ENCODE peak calls at places on chromosomes 13 and 19, in four cellular contexts. One of them, this sample, is unnamed.

GRCh38 chr13:46405457-46405856 is 18.4 kb upstream of the RUBCNL start:
- DNase-seq in NCI-H1092 treated with DMSO at 0.1 percent for 48 hours: no peak
- DNase-seq in stimulated activated CD4-positive, alpha-beta T cell treated with anti-CD3 and anti-CD28 coated beads, Interleukin-4, amount 100 ng/mL, for 24 hours: no peak
- DNase-seq in NCI-H1694: no peak
- DNase-seq in this sample: peak

GRCh38 chr13:26628706-26629105 is 71.2 kb downstream of the WASF3 start:
- DNase-seq in NCI-H1092 treated with DMSO at 0.1 percent for 48 hours: no peak
- DNase-seq in stimulated activated CD4-positive, alpha-beta T cell treated with anti-CD3 and anti-CD28 coated beads, Interleukin-4, amount 100 ng/mL, for 24 hours: peak
- DNase-seq in NCI-H1694: peak
- DNase-seq in this sample: peak

GRCh38 chr13:59086147-59086546 is 1077.6 kb downstream of the DIAPH3 start:
- DNase-seq in NCI-H1092 treated with DMSO at 0.1 percent for 48 hours: no peak
- DNase-seq in stimulated activated CD4-positive, alpha-beta T cell treated with anti-CD3 and anti-CD28 coated beads, Interleukin-4, amount 100 ng/mL, for 24 hours: no peak
- DNase-seq in NCI-H1694: no peak
- DNase-seq in this sample: no peak

GRCh38 chr13:111361873-111362648 is 41.6 kb downstream of the TEX29 start:
- DNase-seq in NCI-H1092 treated with DMSO at 0.1 percent for 48 hours: no peak
- DNase-seq in stimulated activated CD4-positive, alpha-beta T cell treated with anti-CD3 and anti-CD28 coated beads, Interleukin-4, amount 100 ng/mL, for 24 hours: no peak
- DNase-seq in NCI-H1694: no peak
- DNase-seq in this sample: no peak

GRCh38 chr19:21092107-21092506 is 10.1 kb downstream of the ZNF714 start:
- DNase-seq in NCI-H1092 treated with DMSO at 0.1 percent for 48 hours: no peak
- DNase-seq in stimulated activated CD4-positive, alpha-beta T cell treated with anti-CD3 and anti-CD28 coated beads, Interleukin-4, amount 100 ng/mL, for 24 hours: no peak
- DNase-seq in NCI-H1694: no peak
- DNase-seq in this sample: no peak

GRCh38 chr19:17306285-17306714 is 628 bp downstream of the MRPL34 start:
- DNase-seq in NCI-H1092 treated with DMSO at 0.1 percent for 48 hours: peak
- DNase-seq in stimulated activated CD4-positive, alpha-beta T cell treated with anti-CD3 and anti-CD28 coated beads, Interleukin-4, amount 100 ng/mL, for 24 hours: no peak
- DNase-seq in NCI-H1694: no peak
- DNase-seq in this sample: peak

GRCh38 chr13:64278493-64278892 is 2862.8 kb upstream of the PCDH20 start:
- DNase-seq in NCI-H1092 treated with DMSO at 0.1 percent for 48 hours: no peak
- DNase-seq in stimulated activated CD4-positive, alpha-beta T cell treated with anti-CD3 and anti-CD28 coated beads, Interleukin-4, amount 100 ng/mL, for 24 hours: no peak
- DNase-seq in NCI-H1694: no peak
- DNase-seq in this sample: no peak

GRCh38 chr13:90968510-90968909 is 379.0 kb upstream of the MIR17HG start:
- DNase-seq in NCI-H1092 treated with DMSO at 0.1 percent for 48 hours: no peak
- DNase-seq in stimulated activated CD4-positive, alpha-beta T cell treated with anti-CD3 and anti-CD28 coated beads, Interleukin-4, amount 100 ng/mL, for 24 hours: no peak
- DNase-seq in NCI-H1694: no peak
- DNase-seq in this sample: peak

GRCh38 chr19:46746281-46746965 is at the start of gene STRN4:
- DNase-seq in NCI-H1092 treated with DMSO at 0.1 percent for 48 hours: peak
- DNase-seq in stimulated activated CD4-positive, alpha-beta T cell treated with anti-CD3 and anti-CD28 coated beads, Interleukin-4, amount 100 ng/mL, for 24 hours: peak
- DNase-seq in NCI-H1694: peak
- DNase-seq in this sample: peak

GRCh38 chr13:21218351-21219043 is 42.0 kb downstream of the MRPL57 start:
- DNase-seq in NCI-H1092 treated with DMSO at 0.1 percent for 48 hours: no peak
- DNase-seq in stimulated activated CD4-positive, alpha-beta T cell treated with anti-CD3 and anti-CD28 coated beads, Interleukin-4, amount 100 ng/mL, for 24 hours: no peak
- DNase-seq in NCI-H1694: no peak
- DNase-seq in this sample: no peak

GRCh38 chr19:52910648-52911047 is 12.6 kb downstream of the ZNF888 start:
- DNase-seq in NCI-H1092 treated with DMSO at 0.1 percent for 48 hours: no peak
- DNase-seq in stimulated activated CD4-positive, alpha-beta T cell treated with anti-CD3 and anti-CD28 coated beads, Interleukin-4, amount 100 ng/mL, for 24 hours: no peak
- DNase-seq in NCI-H1694: no peak
- DNase-seq in this sample: no peak

GRCh38 chr19:1634938-1635243 is 17.5 kb downstream of the TCF3 start:
- DNase-seq in NCI-H1092 treated with DMSO at 0.1 percent for 48 hours: no peak
- DNase-seq in stimulated activated CD4-positive, alpha-beta T cell treated with anti-CD3 and anti-CD28 coated beads, Interleukin-4, amount 100 ng/mL, for 24 hours: no peak
- DNase-seq in NCI-H1694: no peak
- DNase-seq in this sample: no peak

GRCh38 chr13:109273326-109273751 is 513.0 kb downstream of the IRS2 start:
- DNase-seq in NCI-H1092 treated with DMSO at 0.1 percent for 48 hours: no peak
- DNase-seq in stimulated activated CD4-positive, alpha-beta T cell treated with anti-CD3 and anti-CD28 coated beads, Interleukin-4, amount 100 ng/mL, for 24 hours: no peak
- DNase-seq in NCI-H1694: no peak
- DNase-seq in this sample: no peak

This sample was measured in NCI-H524.